ENCODE peak calls at places on chromosomes 2 and 18, in five cellular contexts. D is activated naive CD8-positive, alpha-beta T cell treated with anti-CD3 and anti-CD28 coated beads, Interleukin-2, amount 50 U/mL, for 24 hours; V is amniotic epithelial cell; B is activated naive CD4-positive, alpha-beta T cell treated with Interleukin-2 at 50 U/mL for 16 hours; G is RPMI8226. O is an unnamed sample.
A peak's percentile ranks its signal among the peaks of the same experiment; 100 is the strongest.

GRCh38 chr2:216694201-216694825 is 1.0 kb downstream of the IGFBP5 start:
- DNase-seq in B (peak; percentile 18), V (peak; percentile 26), G (peak; percentile 55), D (peak; percentile 51), O (peak; percentile 77)

GRCh38 chr2:210502997-210503621 is 26.6 kb upstream of the LANCL1 start:
- DNase-seq in D (peak; percentile 32), G (peak; percentile 49), B (peak; percentile 10), V (peak; percentile 45), O (peak; percentile 71)

GRCh38 chr2:30127016-30127893 is 19.6 kb upstream of the YPEL5 start:
- DNase-seq in B (no peak), D (no peak), V (no peak), G (no peak), O (no peak)

GRCh38 chr2:206316141-206316540 is 41.7 kb downstream of the ZDBF2 start:
- DNase-seq in V (no peak), D (no peak), G (no peak), B (no peak), O (no peak)

GRCh38 chr18:48875314-48875941 is 75.3 kb downstream of the SMAD7 start:
- DNase-seq in D (no peak), V (no peak), B (no peak), G (no peak), O (no peak)

GRCh38 chr2:38485734-38486133 is 108.7 kb upstream of the ATL2 start:
- DNase-seq in B (no peak), V (no peak), G (peak; percentile 13), D (no peak), O (no peak)

GRCh38 chr2:46363535-46364170 is 66.4 kb downstream of the EPAS1 start:
- DNase-seq in G (no peak), D (no peak), B (no peak), V (peak; percentile 63), O (no peak)

GRCh38 chr2:232878855-232879617 is 9.0 kb downstream of the SNORC start:
- DNase-seq in G (no peak), B (no peak), D (no peak), V (no peak), O (no peak)

GRCh38 chr2:236872971-236873370 is 212.7 kb upstream of the COPS8 start:
- DNase-seq in G (no peak), D (no peak), V (no peak), B (no peak), O (no peak)

GRCh38 chr2:174929786-174930185 is 75.4 kb downstream of the CHN1 start:
- DNase-seq in B (no peak), D (no peak), G (no peak), V (no peak), O (no peak)

GRCh38 chr2:183950673-183951072 is 647.7 kb upstream of the ZNF804A start:
- DNase-seq in V (peak; percentile 14), B (no peak), G (no peak), D (no peak), O (peak; percentile 30)

GRCh38 chr2:155412599-155412998 is 714.1 kb downstream of the KCNJ3 start:
- DNase-seq in D (no peak), B (no peak), G (peak; percentile 43), V (no peak), O (no peak)

GRCh38 chr2:42073739-42074138 is 25.9 kb downstream of the PKDCC start:
- DNase-seq in V (no peak), G (no peak), D (no peak), B (no peak), O (no peak)

GRCh38 chr18:79627750-79628294 is 51.8 kb upstream of the CTDP1 start:
- DNase-seq in V (no peak), D (no peak), B (no peak), G (no peak), O (no peak)

GRCh38 chr2:147214900-147215299 is 629.9 kb upstream of the ACVR2A start:
- DNase-seq in B (no peak), D (no peak), V (peak; percentile 12), G (no peak), O (no peak)

GRCh38 chr2:40097691-40098376 is 318.8 kb upstream of the THUMPD2 start:
- DNase-seq in G (no peak), D (no peak), B (no peak), V (peak; percentile 90), O (no peak)

GRCh38 chr2:212858496-212858895 is 292.9 kb downstream of the IKZF2 start:
- DNase-seq in V (no peak), G (no peak), B (no peak), D (no peak), O (no peak)

GRCh38 chr18:14086459-14087231 is 45.6 kb downstream of the ZNF519 start:
- DNase-seq in D (no peak), G (peak; percentile 62), B (no peak), V (peak; percentile 23), O (peak; percentile 66)

GRCh38 chr2:170396799-170397459 is 219.0 kb downstream of the MYO3B start:
- DNase-seq in D (no peak), V (no peak), B (no peak), G (peak; percentile 8), O (peak; percentile 19)

GRCh38 chr2:138267161-138267901 is 234.2 kb upstream of the SPOPL start:
- DNase-seq in G (no peak), V (peak; percentile 72), B (no peak), D (no peak), O (no peak)

GRCh38 chr18:50465211-50466153 is 90.6 kb downstream of the SKA1 start:
- DNase-seq in D (no peak), B (no peak), G (no peak), V (no peak), O (no peak)

GRCh38 chr18:22391571-22392359 is 25.9 kb downstream of the CTAGE1 start:
- DNase-seq in B (peak; percentile 27), D (peak; percentile 46), V (peak; percentile 95), G (no peak), O (peak; percentile 65)